ENCODE peak calls at places on chromosomes 5 and 9, in eight cellular contexts. One of them, this sample, is unnamed.

GRCh38 chr5:67355135-67355729 is 158.6 kb upstream of the CD180 start:
- DNase-seq in stimulated activated CD8-positive, alpha-beta memory T cell treated with anti-CD3 and anti-CD28 coated beads, Interleukin-7, amount 100 ng/mL, for 4 hours: no peak
- DNase-seq in HFF-Myc: no peak
- DNase-seq in hepatocyte: no peak
- DNase-seq in astrocyte of the cerebellum: no peak
- DNase-seq in tibial nerve: no peak
- DNase-seq in psoas muscle: no peak
- DNase-seq in WERI-Rb-1: no peak
- DNase-seq in this sample: no peak

GRCh38 chr5:177539411-177539810 is 15.0 kb downstream of the FAM193B start:
- DNase-seq in astrocyte of the cerebellum: no peak
- DNase-seq in psoas muscle: no peak
- DNase-seq in HFF-Myc: no peak
- DNase-seq in WERI-Rb-1: no peak
- DNase-seq in stimulated activated CD8-positive, alpha-beta memory T cell treated with anti-CD3 and anti-CD28 coated beads, Interleukin-7, amount 100 ng/mL, for 4 hours: no peak
- DNase-seq in tibial nerve: no peak
- DNase-seq in hepatocyte: no peak
- DNase-seq in this sample: no peak

GRCh38 chr5:90747693-90748092 is 189.1 kb downstream of the ADGRV1 start:
- DNase-seq in stimulated activated CD8-positive, alpha-beta memory T cell treated with anti-CD3 and anti-CD28 coated beads, Interleukin-7, amount 100 ng/mL, for 4 hours: no peak
- DNase-seq in astrocyte of the cerebellum: no peak
- DNase-seq in WERI-Rb-1: no peak
- DNase-seq in psoas muscle: no peak
- DNase-seq in tibial nerve: no peak
- DNase-seq in HFF-Myc: no peak
- DNase-seq in hepatocyte: no peak
- DNase-seq in this sample: no peak

GRCh38 chr5:82163459-82164108 is 114.6 kb downstream of the RPS23 start:
- DNase-seq in hepatocyte: no peak
- DNase-seq in WERI-Rb-1: no peak
- DNase-seq in psoas muscle: no peak
- DNase-seq in tibial nerve: no peak
- DNase-seq in HFF-Myc: no peak
- DNase-seq in astrocyte of the cerebellum: no peak
- DNase-seq in stimulated activated CD8-positive, alpha-beta memory T cell treated with anti-CD3 and anti-CD28 coated beads, Interleukin-7, amount 100 ng/mL, for 4 hours: no peak
- DNase-seq in this sample: no peak

GRCh38 chr9:136900988-136901515 is 14.7 kb downstream of the TRAF2 start:
- DNase-seq in stimulated activated CD8-positive, alpha-beta memory T cell treated with anti-CD3 and anti-CD28 coated beads, Interleukin-7, amount 100 ng/mL, for 4 hours: no peak
- DNase-seq in astrocyte of the cerebellum: no peak
- DNase-seq in HFF-Myc: no peak
- DNase-seq in psoas muscle: no peak
- DNase-seq in tibial nerve: no peak
- DNase-seq in WERI-Rb-1: no peak
- DNase-seq in hepatocyte: no peak
- DNase-seq in this sample: no peak

GRCh38 chr5:28602429-28602828 is 1564.0 kb upstream of the CDH9 start:
- DNase-seq in tibial nerve: no peak
- DNase-seq in hepatocyte: no peak
- DNase-seq in psoas muscle: no peak
- DNase-seq in stimulated activated CD8-positive, alpha-beta memory T cell treated with anti-CD3 and anti-CD28 coated beads, Interleukin-7, amount 100 ng/mL, for 4 hours: no peak
- DNase-seq in HFF-Myc: no peak
- DNase-seq in WERI-Rb-1: no peak
- DNase-seq in astrocyte of the cerebellum: no peak
- DNase-seq in this sample: no peak

GRCh38 chr5:141476132-141476909 is 555 bp downstream of the PCDHGC3 start:
- DNase-seq in HFF-Myc: peak
- DNase-seq in psoas muscle: peak
- DNase-seq in tibial nerve: peak
- DNase-seq in WERI-Rb-1: no peak
- DNase-seq in hepatocyte: peak
- DNase-seq in astrocyte of the cerebellum: peak
- DNase-seq in stimulated activated CD8-positive, alpha-beta memory T cell treated with anti-CD3 and anti-CD28 coated beads, Interleukin-7, amount 100 ng/mL, for 4 hours: no peak
- DNase-seq in this sample: peak

GRCh38 chr5:36482812-36483211 is 123.6 kb upstream of the SLC1A3 start:
- DNase-seq in stimulated activated CD8-positive, alpha-beta memory T cell treated with anti-CD3 and anti-CD28 coated beads, Interleukin-7, amount 100 ng/mL, for 4 hours: no peak
- DNase-seq in psoas muscle: no peak
- DNase-seq in HFF-Myc: no peak
- DNase-seq in hepatocyte: no peak
- DNase-seq in WERI-Rb-1: no peak
- DNase-seq in astrocyte of the cerebellum: no peak
- DNase-seq in tibial nerve: no peak
- DNase-seq in this sample: no peak

GRCh38 chr9:13941686-13942085 is 372.3 kb downstream of the NFIB start:
- DNase-seq in tibial nerve: no peak
- DNase-seq in astrocyte of the cerebellum: no peak
- DNase-seq in psoas muscle: no peak
- DNase-seq in stimulated activated CD8-positive, alpha-beta memory T cell treated with anti-CD3 and anti-CD28 coated beads, Interleukin-7, amount 100 ng/mL, for 4 hours: no peak
- DNase-seq in hepatocyte: peak
- DNase-seq in HFF-Myc: peak
- DNase-seq in WERI-Rb-1: no peak
- DNase-seq in this sample: no peak

GRCh38 chr5:96781734-96782064 is 26.0 kb downstream of the ERAP1 start:
- DNase-seq in WERI-Rb-1: no peak
- DNase-seq in psoas muscle: no peak
- DNase-seq in HFF-Myc: no peak
- DNase-seq in tibial nerve: no peak
- DNase-seq in hepatocyte: peak
- DNase-seq in astrocyte of the cerebellum: no peak
- DNase-seq in stimulated activated CD8-positive, alpha-beta memory T cell treated with anti-CD3 and anti-CD28 coated beads, Interleukin-7, amount 100 ng/mL, for 4 hours: no peak
- DNase-seq in this sample: no peak

GRCh38 chr5:175652741-175653663 is 4.9 kb upstream of the HRH2 start:
- DNase-seq in tibial nerve: no peak
- DNase-seq in astrocyte of the cerebellum: no peak
- DNase-seq in HFF-Myc: no peak
- DNase-seq in WERI-Rb-1: no peak
- DNase-seq in hepatocyte: no peak
- DNase-seq in stimulated activated CD8-positive, alpha-beta memory T cell treated with anti-CD3 and anti-CD28 coated beads, Interleukin-7, amount 100 ng/mL, for 4 hours: peak
- DNase-seq in psoas muscle: no peak
- DNase-seq in this sample: no peak

GRCh38 chr5:131260895-131261294 is 3.0 kb upstream of the CDC42SE2 start:
- DNase-seq in HFF-Myc: no peak
- DNase-seq in stimulated activated CD8-positive, alpha-beta memory T cell treated with anti-CD3 and anti-CD28 coated beads, Interleukin-7, amount 100 ng/mL, for 4 hours: no peak
- DNase-seq in tibial nerve: no peak
- DNase-seq in WERI-Rb-1: no peak
- DNase-seq in hepatocyte: no peak
- DNase-seq in astrocyte of the cerebellum: no peak
- DNase-seq in psoas muscle: no peak
- DNase-seq in this sample: no peak

GRCh38 chr5:96893342-96893741 is 17.0 kb downstream of the ERAP2 start:
- DNase-seq in stimulated activated CD8-positive, alpha-beta memory T cell treated with anti-CD3 and anti-CD28 coated beads, Interleukin-7, amount 100 ng/mL, for 4 hours: no peak
- DNase-seq in tibial nerve: no peak
- DNase-seq in HFF-Myc: peak
- DNase-seq in WERI-Rb-1: no peak
- DNase-seq in astrocyte of the cerebellum: peak
- DNase-seq in hepatocyte: peak
- DNase-seq in psoas muscle: no peak
- DNase-seq in this sample: no peak

GRCh38 chr5:80579050-80579449 is 9.0 kb upstream of the ANKRD34B start:
- DNase-seq in astrocyte of the cerebellum: no peak
- DNase-seq in WERI-Rb-1: no peak
- DNase-seq in psoas muscle: no peak
- DNase-seq in tibial nerve: no peak
- DNase-seq in stimulated activated CD8-positive, alpha-beta memory T cell treated with anti-CD3 and anti-CD28 coated beads, Interleukin-7, amount 100 ng/mL, for 4 hours: no peak
- DNase-seq in HFF-Myc: no peak
- DNase-seq in hepatocyte: no peak
- DNase-seq in this sample: no peak